ENCODE peak calls at places on chromosomes 11 and 22, in six cellular contexts. B is transverse colon, O is upper lobe of left lung, N is ovary, C is stomach, X is sigmoid colon. V is an unnamed sample.

GRCh38 chr11:22930816-22931594 is 70.7 kb upstream of the CCDC179 start:
- DNase-seq in B (no peak), O (no peak), N (no peak), C (no peak), X (no peak), V (no peak)

GRCh38 chr11:93145381-93145780 is 52.4 kb downstream of the SLC36A4 start:
- DNase-seq in B (no peak), O (no peak), N (no peak), C (no peak), X (no peak), V (no peak)

GRCh38 chr11:1750840-1751520 is 585 bp upstream of the IFITM10 start:
- DNase-seq in B (peak), O (peak), N (no peak), C (no peak), X (peak), V (no peak)

GRCh38 chr11:35166369-35167360 is 27.7 kb downstream of the CD44 start:
- DNase-seq in B (no peak), O (no peak), N (no peak), C (no peak), X (peak), V (no peak)

GRCh38 chr11:118148877-118149276 is 3.7 kb downstream of the SCN4B start:
- DNase-seq in B (no peak), O (no peak), N (no peak), C (no peak), X (no peak), V (no peak)

GRCh38 chr11:59559886-59560285 is 48.5 kb downstream of the OR4D9 start:
- DNase-seq in B (no peak), O (no peak), N (no peak), C (no peak), X (no peak), V (no peak)

GRCh38 chr11:71998649-71999310 is at the start of gene IL18BP:
- DNase-seq in B (peak), O (no peak), N (no peak), C (no peak), X (peak), V (no peak)

GRCh38 chr11:88363566-88364169 is 26.1 kb upstream of the CTSC start:
- DNase-seq in B (no peak), O (no peak), N (no peak), C (no peak), X (no peak), V (no peak)

GRCh38 chr22:23763579-23764331 is 965 bp downstream of the C22orf15 start:
- DNase-seq in B (no peak), O (peak), N (no peak), C (no peak), X (no peak), V (no peak)

GRCh38 chr22:49018601-49019000 is 809.1 kb downstream of the BRD1 start:
- DNase-seq in B (no peak), O (peak), N (peak), C (no peak), X (peak), V (no peak)

GRCh38 chr11:26823963-26824362 is 102.1 kb upstream of the SLC5A12 start:
- DNase-seq in B (no peak), O (no peak), N (no peak), C (no peak), X (no peak), V (no peak)

GRCh38 chr22:29727248-29727551 is 7.4 kb downstream of the CABP7 start:
- DNase-seq in B (peak), O (no peak), N (peak), C (peak), X (no peak), V (no peak)

GRCh38 chr22:27804683-27805297 is 3.2 kb upstream of the MN1 start:
- DNase-seq in B (peak), O (peak), N (peak), C (peak), X (peak), V (no peak)

DNA sequence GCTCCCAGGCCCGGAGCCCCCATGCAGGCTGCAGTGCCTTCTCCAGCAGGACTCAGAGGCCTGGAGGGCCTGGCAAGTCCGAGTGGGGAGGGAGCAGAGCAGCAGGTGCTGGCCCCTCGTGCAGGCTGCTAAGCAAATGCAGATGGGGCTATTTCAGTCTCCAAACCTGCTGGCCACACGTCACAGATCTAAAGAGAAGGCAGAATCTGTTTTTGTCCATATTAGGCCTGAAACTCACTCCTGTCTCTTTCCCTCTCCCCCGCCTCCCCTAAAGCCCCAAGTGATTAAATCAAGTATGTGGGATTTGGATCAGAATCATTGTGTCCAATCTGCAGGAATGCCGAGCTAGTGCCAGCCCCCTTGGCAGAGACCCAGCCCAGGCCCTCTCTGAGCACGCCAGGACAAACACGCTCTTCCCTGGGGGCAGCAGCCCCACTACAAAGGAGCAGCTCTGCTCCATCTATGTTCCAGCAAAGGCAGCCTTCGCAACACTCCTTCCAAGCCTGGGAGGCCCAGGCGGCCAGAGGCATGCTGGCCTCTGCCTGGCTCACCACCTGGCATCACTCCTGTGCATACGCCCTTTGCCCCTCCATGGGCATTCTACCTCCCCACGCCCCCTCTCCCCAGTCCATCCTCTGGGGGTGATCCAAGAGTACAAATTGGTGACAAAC is 26.5 kb downstream of the RPL27A start:
- DNase-seq in B (peak), O (peak), N (peak), C (peak), X (peak), V (peak)
- TF ChIP-seq EP300 in B (peak), O (no peak), N (peak), C (peak), X (peak), V (peak)

GRCh38 chr11:69303427-69303826 is 9.5 kb downstream of the MYEOV start:
- DNase-seq in B (no peak), O (no peak), N (no peak), C (no peak), X (no peak), V (no peak)

GRCh38 chr11:69300124-69301032 is 6.4 kb downstream of the MYEOV start:
- DNase-seq in B (no peak), O (no peak), N (no peak), C (no peak), X (no peak), V (peak)

GRCh38 chr11:69302447-69302846 is 8.5 kb downstream of the MYEOV start:
- DNase-seq in B (no peak), O (no peak), N (no peak), C (no peak), X (no peak), V (no peak)

GRCh38 chr11:69301033-69301490 is 7.1 kb downstream of the MYEOV start:
- DNase-seq in B (no peak), O (no peak), N (no peak), C (no peak), X (no peak), V (no peak)

GRCh38 chr11:69301491-69302401 is 7.8 kb downstream of the MYEOV start:
- DNase-seq in B (peak), O (no peak), N (no peak), C (peak), X (no peak), V (no peak)
- TF ChIP-seq EP300 in B (no peak), O (no peak), N (no peak), C (no peak), X (no peak), V (no peak)

GRCh38 chr11:89491141-89491690 is at the start of gene NOX4:
- DNase-seq in B (no peak), O (peak), N (peak), C (peak), X (peak), V (peak)

GRCh38 chr11:89498845-89499448 is 7.8 kb upstream of the NOX4 start:
- DNase-seq in B (peak), O (no peak), N (no peak), C (no peak), X (no peak), V (no peak)

GRCh38 chr11:89495951-89496350 is 4.8 kb upstream of the NOX4 start:
- DNase-seq in B (no peak), O (no peak), N (peak), C (no peak), X (peak), V (peak)
- TF ChIP-seq EP300 in B (no peak), O (no peak), N (no peak), C (no peak), X (no peak), V (no peak)

DNA sequence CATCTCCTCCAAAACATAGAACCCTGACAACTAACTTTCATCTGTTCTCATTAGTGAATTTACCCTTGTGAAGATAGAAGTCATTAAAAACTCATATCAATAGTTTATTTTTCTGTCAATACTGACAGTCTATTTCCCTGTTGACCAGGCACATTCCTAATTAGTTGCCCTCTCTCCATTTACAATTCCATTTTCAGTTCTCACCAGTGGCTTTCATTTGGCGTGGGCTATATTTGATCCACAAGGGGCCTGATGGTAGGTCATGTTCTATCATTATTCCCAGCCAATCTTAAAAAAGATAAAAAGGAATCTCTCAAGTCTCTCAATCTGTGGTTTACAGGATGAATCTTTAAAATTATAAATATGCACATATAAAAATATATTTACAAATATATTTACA is 3.9 kb upstream of the AKIP1 start:
- DNase-seq in B (no peak), O (no peak), N (no peak), C (no peak), X (no peak), V (no peak)
- TF ChIP-seq EP300 in B (no peak), O (no peak), N (no peak), C (no peak), X (no peak), V (no peak)

GRCh38 chr11:6646631-6647281 is 8.9 kb downstream of the DCHS1 start:
- DNase-seq in B (no peak), O (peak), N (peak), C (no peak), X (peak), V (no peak)

GRCh38 chr11:6648505-6648904 is 7.1 kb downstream of the DCHS1 start:
- DNase-seq in B (no peak), O (no peak), N (no peak), C (no peak), X (peak), V (no peak)

GRCh38 chr11:6647836-6648235 is 7.8 kb downstream of the DCHS1 start:
- DNase-seq in B (no peak), O (no peak), N (no peak), C (no peak), X (peak), V (no peak)

GRCh38 chr11:6646040-6646439 is 9.6 kb downstream of the DCHS1 start:
- DNase-seq in B (no peak), O (peak), N (peak), C (no peak), X (peak), V (no peak)

GRCh38 chr11:6647282-6647679 is 8.3 kb downstream of the DCHS1 start:
- DNase-seq in B (no peak), O (peak), N (no peak), C (no peak), X (peak), V (no peak)
- TF ChIP-seq EP300 in B (no peak), O (no peak), N (no peak), C (no peak), X (no peak), V (no peak)

GRCh38 chr22:38841635-38842034 is 2.2 kb downstream of the NPTXR start:
- DNase-seq in B (no peak), O (no peak), N (no peak), C (no peak), X (no peak), V (no peak)

GRCh38 chr22:38842512-38843200 is 1.2 kb downstream of the NPTXR start:
- DNase-seq in B (no peak), O (no peak), N (no peak), C (no peak), X (no peak), V (no peak)

GRCh38 chr22:38843716-38844660 is at the start of gene NPTXR:
- DNase-seq in B (peak), O (peak), N (peak), C (peak), X (no peak), V (no peak)

GRCh38 chr22:38844661-38845367 is 986 bp upstream of the NPTXR start:
- DNase-seq in B (no peak), O (no peak), N (no peak), C (no peak), X (no peak), V (no peak)

DNA sequence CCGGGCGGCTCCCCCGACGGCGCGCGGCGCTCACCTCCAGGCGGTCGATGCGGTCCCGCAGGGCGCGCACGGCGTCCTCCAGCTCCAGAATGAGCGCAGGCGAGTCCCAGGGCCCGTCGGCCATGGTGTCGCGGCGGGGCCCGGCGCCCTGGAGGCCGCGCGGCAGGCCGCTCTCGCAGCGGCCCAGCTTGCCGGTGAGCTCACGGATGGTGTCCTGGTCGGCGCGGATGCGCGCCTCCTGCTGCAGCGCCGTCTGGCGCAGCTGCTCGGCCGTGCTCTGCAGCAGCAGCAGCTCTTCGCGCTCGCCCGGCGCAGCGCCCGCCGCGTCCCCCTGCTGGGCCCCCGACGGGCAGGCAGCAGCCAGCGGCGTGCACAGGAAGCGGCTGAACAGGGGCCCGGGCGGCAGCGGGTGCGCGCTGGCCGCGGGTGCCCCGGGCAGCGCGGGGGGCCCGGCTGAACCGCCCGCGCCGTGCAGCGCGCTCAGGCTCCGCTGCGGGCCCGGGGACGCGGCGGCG is 570 bp downstream of the NPTXR start:
- DNase-seq in B (peak), O (peak), N (peak), C (peak), X (peak), V (no peak)
- TF ChIP-seq EP300 in B (no peak), O (no peak), N (no peak), C (no peak), X (no peak), V (no peak)

GRCh38 chr11:36618025-36618700 is 20.1 kb upstream of the RAG2 start:
- DNase-seq in B (no peak), O (no peak), N (no peak), C (no peak), X (no peak), V (no peak)
- TF ChIP-seq EP300 in B (no peak), O (no peak), N (no peak), C (no peak), X (no peak), V (no peak)

GRCh38 chr11:66133216-66133775 is 63.2 kb downstream of the PACS1 start:
- DNase-seq in B (no peak), O (no peak), N (no peak), C (no peak), X (no peak), V (no peak)

GRCh38 chr11:66131937-66132632 is 62.0 kb downstream of the PACS1 start:
- DNase-seq in B (no peak), O (no peak), N (no peak), C (no peak), X (no peak), V (no peak)

GRCh38 chr11:66139817-66140216 is 69.7 kb downstream of the PACS1 start:
- DNase-seq in B (no peak), O (no peak), N (no peak), C (no peak), X (no peak), V (no peak)

GRCh38 chr11:66130978-66131377 is 60.9 kb downstream of the PACS1 start:
- DNase-seq in B (no peak), O (no peak), N (no peak), C (no peak), X (no peak), V (no peak)

DNA sequence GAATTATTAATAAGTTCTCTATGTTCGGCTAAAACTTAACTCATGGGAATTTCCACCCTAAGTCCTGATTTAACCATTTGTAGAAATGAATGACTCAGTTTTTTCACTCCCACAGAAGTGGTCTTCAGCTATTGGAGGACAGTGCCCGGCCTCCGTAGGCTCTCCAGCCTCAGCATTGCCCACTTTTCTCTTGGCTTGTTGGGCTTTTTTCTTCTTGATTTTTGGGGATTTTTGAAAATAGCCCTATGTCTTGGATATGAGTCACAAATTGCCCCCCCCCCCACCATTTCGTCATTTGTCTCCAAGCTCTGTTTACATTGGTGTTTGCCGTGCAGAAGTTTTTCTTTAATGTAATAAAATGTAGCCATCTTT is 66.7 kb downstream of the PACS1 start:
- DNase-seq in B (no peak), O (no peak), N (no peak), C (no peak), X (no peak), V (no peak)
- TF ChIP-seq EP300 in B (no peak), O (no peak), N (no peak), C (no peak), X (no peak), V (no peak)

GRCh38 chr22:41310336-41310735 is 9.0 kb downstream of the ZC3H7B start:
- DNase-seq in B (no peak), O (no peak), N (no peak), C (no peak), X (no peak), V (no peak)

GRCh38 chr22:41308054-41308453 is 6.7 kb downstream of the ZC3H7B start:
- DNase-seq in B (no peak), O (no peak), N (no peak), C (no peak), X (peak), V (no peak)

GRCh38 chr22:41305646-41306045 is 4.3 kb downstream of the ZC3H7B start:
- DNase-seq in B (no peak), O (no peak), N (no peak), C (no peak), X (no peak), V (no peak)

GRCh38 chr22:41311487-41311886 is 10.2 kb downstream of the ZC3H7B start:
- DNase-seq in B (no peak), O (no peak), N (no peak), C (no peak), X (no peak), V (no peak)

GRCh38 chr22:41308544-41308947 is 7.2 kb downstream of the ZC3H7B start:
- DNase-seq in B (peak), O (no peak), N (no peak), C (no peak), X (no peak), V (no peak)
- TF ChIP-seq EP300 in B (no peak), O (no peak), N (no peak), C (no peak), X (no peak), V (no peak)

DNA sequence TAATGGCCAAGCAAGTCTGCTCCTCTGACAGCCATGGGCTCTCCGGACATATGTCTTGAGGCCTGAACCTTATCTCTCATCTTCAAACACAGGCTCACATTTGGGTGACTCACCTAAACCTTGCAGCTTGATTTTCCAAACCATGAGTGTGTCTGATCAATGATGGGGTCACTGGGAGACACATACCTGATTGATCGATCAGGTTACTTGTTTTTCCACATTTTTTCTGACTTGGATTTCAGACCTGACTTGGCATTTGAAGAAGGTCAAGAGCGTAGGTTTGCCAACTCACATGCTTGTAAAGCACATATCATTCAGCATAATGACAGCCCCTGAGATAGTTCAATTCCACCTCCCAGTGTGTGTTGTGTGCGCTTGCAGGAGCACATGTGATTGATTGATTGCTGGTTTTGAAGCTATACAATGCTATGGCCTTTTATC is 116.7 kb upstream of the KIRREL3 start:
- DNase-seq in B (no peak), O (no peak), N (no peak), C (no peak), X (no peak), V (no peak)
- TF ChIP-seq EP300 in B (no peak), O (no peak), N (no peak), C (no peak), X (no peak), V (no peak)

V was measured in suprapubic skin.